ENCODE peak calls at places on chromosomes 12 and 14, in five cellular contexts. Y, C, A, N and S are unnamed samples. For H3K4me1 and H3K27me3, the result is how much of the 10 kb centered on the place peaks cover.

GRCh38 chr14:102013669-102014200 is 49.4 kb downstream of the DYNC1H1 start:
- DNase-seq in Y (no peak), C (no peak), A (no peak), N (no peak), S (no peak)

GRCh38 chr14:96272777-96273471 is 16.9 kb downstream of the BDKRB1 start:
- DNase-seq in Y (no peak), C (no peak), A (no peak), N (no peak), S (no peak)

GRCh38 chr14:31435276-31435675 is 14.9 kb upstream of the HEATR5A start:
- DNase-seq in Y (no peak), C (no peak), A (no peak), N (no peak), S (no peak)

GRCh38 chr12:12181516-12181915 is 85.3 kb downstream of the LRP6 start:
- DNase-seq in Y (no peak), C (no peak), A (no peak), N (no peak), S (no peak)

GRCh38 chr14:98993818-98994217 is 278.2 kb downstream of the BCL11B start:
- DNase-seq in Y (no peak), C (no peak), A (no peak), N (no peak), S (no peak)

GRCh38 chr14:71061458-71061857 is 154.2 kb downstream of the PCNX1 start:
- DNase-seq in Y (no peak), C (no peak), A (no peak), N (no peak), S (no peak)

GRCh38 chr12:92124708-92125067 is 21.0 kb downstream of the BTG1 start:
- DNase-seq in Y (no peak), C (no peak), A (peak), N (no peak), S (no peak)

GRCh38 chr12:47419500-47419899 is 286.3 kb downstream of the RPAP3 start:
- DNase-seq in Y (no peak), C (no peak), A (no peak), N (no peak), S (no peak)

GRCh38 chr14:35932659-35933159 is 106.6 kb downstream of the BRMS1L start:
- DNase-seq in Y (no peak), C (no peak), A (peak), N (peak), S (peak)

GRCh38 chr14:40115583-40115982 is 683.4 kb upstream of the FBXO33 start:
- DNase-seq in Y (no peak), C (no peak), A (no peak), N (no peak), S (no peak)

GRCh38 chr12:59084758-59085383 is 164.6 kb upstream of the LRIG3 start:
- DNase-seq in Y (no peak), C (peak), A (no peak), N (no peak), S (no peak)

GRCh38 chr12:115132145-115132544 is 448.2 kb upstream of the TBX3 start:
- DNase-seq in Y (no peak), C (no peak), A (no peak), N (no peak), S (no peak)

GRCh38 chr14:85414142-85414541 is 115.8 kb upstream of the FLRT2 start:
- DNase-seq in Y (no peak), C (no peak), A (no peak), N (no peak), S (no peak)
- H3K4me1 ChIP-seq in Y (under half), C (under half), A (under half), N (under half), S (under half)

GRCh38 chr12:66189476-66189823 is 436 bp downstream of the IRAK3 start:
- DNase-seq in Y (no peak), C (peak), A (no peak), N (no peak), S (no peak)
- H3K27me3 ChIP-seq in Y (under half), C (under half), A (under half), N (under half), S (under half)

DNA sequence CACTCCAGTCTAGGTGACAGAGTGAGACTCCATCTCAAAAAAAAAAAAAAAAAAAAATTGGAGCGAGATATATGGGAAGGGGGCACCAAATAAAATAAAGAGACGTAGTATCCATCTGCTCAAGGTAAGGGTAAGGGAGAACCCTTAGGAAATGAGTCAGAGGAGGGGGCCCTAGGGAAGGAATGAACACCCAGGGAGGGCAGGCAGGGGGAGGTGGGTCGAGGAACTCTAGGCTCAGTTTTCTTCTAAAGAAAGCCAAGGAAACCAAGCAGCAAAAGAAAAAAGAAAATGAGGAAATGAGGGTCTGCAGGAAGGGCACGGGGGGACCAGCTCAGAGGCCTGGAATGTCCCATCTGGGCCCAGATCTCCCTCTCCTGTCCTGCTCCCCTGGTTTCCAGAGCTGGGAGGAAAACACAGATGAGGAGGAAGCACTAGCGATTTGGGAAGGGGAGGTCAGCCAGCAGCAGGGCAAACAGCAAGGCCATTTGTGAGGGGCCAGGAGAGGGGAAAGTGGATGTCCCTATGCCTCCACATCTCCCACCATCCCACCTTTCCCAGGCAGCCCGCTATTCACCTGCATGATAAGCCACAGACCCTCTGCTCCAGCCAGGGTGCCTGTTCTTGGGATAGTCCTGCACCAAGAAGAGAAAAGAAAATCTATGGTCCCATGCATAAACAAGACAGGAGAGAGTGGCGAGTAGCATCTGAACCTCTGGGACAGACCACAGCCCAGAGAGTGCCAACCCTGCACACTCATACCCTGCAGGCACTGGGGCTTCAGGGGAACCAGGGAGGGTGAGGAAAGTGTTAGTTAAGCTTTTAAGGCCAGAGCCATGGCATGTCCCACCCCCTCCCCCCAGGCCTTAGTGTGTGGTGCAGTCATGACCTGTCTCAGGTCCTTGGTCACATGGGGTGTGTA is 11.9 kb downstream of the SPRYD3 start:
- DNase-seq in Y (no peak), C (no peak), A (no peak), N (no peak), S (no peak)
- H3K4me1 ChIP-seq in Y (under half), C (half or more), A (under half), N (under half), S (under half)

GRCh38 chr14:103547455-103547940 is 15.0 kb downstream of the BAG5 start:
- DNase-seq in Y (no peak), C (no peak), A (no peak), N (no peak), S (no peak)
- H3K27me3 ChIP-seq in Y (under half), C (under half), A (under half), N (under half), S (under half)

GRCh38 chr14:94075008-94075407 is 6.0 kb downstream of the DDX24 start:
- DNase-seq in Y (no peak), C (no peak), A (no peak), N (no peak), S (no peak)
- H3K4me1 ChIP-seq in Y (under half), C (half or more), A (under half), N (under half), S (half or more)

GRCh38 chr12:132325733-132326130 is 3.7 kb downstream of the GALNT9 start:
- DNase-seq in Y (no peak), C (no peak), A (no peak), N (no peak), S (no peak)
- H3K27me3 ChIP-seq in Y (under half), C (under half), A (under half), N (half or more), S (under half)

GRCh38 chr12:54416908-54417603 is 2.0 kb downstream of the ITGA5 start:
- DNase-seq in Y (no peak), C (peak), A (no peak), N (no peak), S (peak)

GRCh38 chr12:54420766-54421144 is 1.7 kb upstream of the ITGA5 start:
- DNase-seq in Y (no peak), C (peak), A (no peak), N (no peak), S (no peak)

GRCh38 chr12:54417712-54418440 is 1.2 kb downstream of the ITGA5 start:
- DNase-seq in Y (no peak), C (peak), A (no peak), N (no peak), S (no peak)

GRCh38 chr12:54419088-54419887 is at the start of gene ITGA5:
- DNase-seq in Y (no peak), C (peak), A (no peak), N (peak), S (peak)

GRCh38 chr12:54418441-54419087 is 502 bp downstream of the ITGA5 start:
- DNase-seq in Y (no peak), C (no peak), A (no peak), N (no peak), S (no peak)
- H3K4me1 ChIP-seq in Y (under half), C (half or more), A (under half), N (under half), S (half or more)